ENCODE peak calls at places on chromosomes 13 and 19, in eight cellular contexts. I is pancreas, H is non-pigmented ciliary epithelial cell, C is SW 1271, V is GM04503, N is left colon, J is AG04449, F is SJSA1. D is an unnamed sample.

GRCh38 chr19:17658666-17659065 is 29.5 kb downstream of the UNC13A start:
- DNase-seq in I (no peak), H (no peak), C (no peak), V (peak; percentile 14), N (no peak), J (no peak), F (no peak), D (no peak)

GRCh38 chr13:41577437-41577836 is 120.1 kb downstream of the RGCC start:
- DNase-seq in I (no peak), H (no peak), C (no peak), V (peak; percentile 38), N (no peak), J (no peak), F (no peak), D (no peak)

GRCh38 chr19:51422053-51422448 is 4.6 kb upstream of the SIGLEC10 start:
- DNase-seq in I (peak; percentile 80), H (no peak), C (peak; percentile 31), V (no peak), N (peak; percentile 94), J (no peak), F (peak; percentile 83), D (no peak)

GRCh38 chr19:6663236-6664187 is 6.4 kb downstream of the TNFSF14 start:
- DNase-seq in I (no peak), H (no peak), C (no peak), V (peak; percentile 24), N (no peak), J (no peak), F (no peak), D (no peak)

GRCh38 chr13:28380319-28380718 is 114.6 kb downstream of the FLT1 start:
- DNase-seq in I (no peak), H (no peak), C (no peak), V (no peak), N (no peak), J (no peak), F (no peak), D (no peak)

GRCh38 chr13:51221674-51222509 is at the start of gene FAM124A:
- DNase-seq in I (peak; percentile 30), H (no peak), C (no peak), V (no peak), N (peak; percentile 55), J (no peak), F (no peak), D (no peak)

GRCh38 chr13:99984463-99985242 is 3.1 kb downstream of the ZIC2 start:
- DNase-seq in I (no peak), H (no peak), C (no peak), V (no peak), N (no peak), J (no peak), F (peak; percentile 74), D (no peak)

GRCh38 chr13:109781384-109782065 is 4.9 kb downstream of the IRS2 start:
- DNase-seq in I (no peak), H (no peak), C (no peak), V (no peak), N (peak; percentile 24), J (no peak), F (peak; percentile 80), D (no peak)

D was measured in Panc1.